ENCODE peak calls at places on chromosomes 6 and 20, in six cellular contexts. K is cardiac muscle cell; S is naive thymus-derived CD8-positive, alpha-beta T cell; J is stimulated activated naive CD8-positive, alpha-beta T cell treated with anti-CD3 and anti-CD28 coated beads, Interleukin-15, Interleukin-2, amounts not matched to agents 100 U/mL and 50 U/mL, for 24 hours; P is NCI-H2081; R is NCI-H2171. O is an unnamed sample.

GRCh38 chr20:50588034-50588736 is 78.0 kb downstream of the PTPN1 start:
- DNase-seq in P (peak; percentile 34), R (peak; percentile 19), S (peak; percentile 53), K (peak; percentile 70), J (peak; percentile 88), O (peak; percentile 80)

GRCh38 chr6:15987569-15987968 is 141.3 kb upstream of the MYLIP start:
- DNase-seq in K (peak; percentile 82), P (no peak), S (no peak), J (no peak), R (no peak), O (no peak)

GRCh38 chr20:8946036-8946926 is 122.6 kb upstream of the PLCB4 start:
- DNase-seq in K (no peak), S (no peak), J (no peak), P (no peak), R (no peak), O (no peak)

GRCh38 chr6:148179786-148180185 is 162.9 kb upstream of the SASH1 start:
- DNase-seq in R (no peak), S (no peak), K (no peak), P (no peak), J (no peak), O (peak; percentile 36)

GRCh38 chr6:28218312-28219248 is 6.5 kb upstream of the ZSCAN9 start:
- DNase-seq in K (peak; percentile 72), S (no peak), P (peak; percentile 66), J (peak; percentile 63), R (peak; percentile 3), O (peak; percentile 82)

GRCh38 chr20:29689411-29690225 is 1567.8 kb upstream of the DEFB115 start:
- DNase-seq in P (peak; percentile 66), J (no peak), K (no peak), R (peak; percentile 72), S (no peak), O (no peak)

GRCh38 chr6:84618836-84619235 is 145.6 kb downstream of the TBX18 start:
- DNase-seq in K (peak; percentile 78), R (no peak), J (no peak), S (no peak), P (no peak), O (no peak)

GRCh38 chr20:22374066-22374465 is 210.3 kb downstream of the FOXA2 start:
- DNase-seq in K (no peak), J (no peak), R (no peak), S (no peak), P (no peak), O (peak; percentile 66)

GRCh38 chr6:134031696-134032255 is 20.6 kb downstream of the SLC2A12 start:
- DNase-seq in P (no peak), S (no peak), R (no peak), K (no peak), J (no peak), O (peak; percentile 28)

GRCh38 chr20:33602826-33603590 is 59.1 kb upstream of the C20orf144 start:
- DNase-seq in R (no peak), J (no peak), P (no peak), K (no peak), S (no peak), O (no peak)

GRCh38 chr6:35719830-35720733 is 16.8 kb upstream of the ARMC12 start:
- DNase-seq in R (no peak), P (no peak), J (peak; percentile 58), S (no peak), K (peak; percentile 61), O (no peak)

GRCh38 chr6:158497620-158498019 is 62.3 kb upstream of the TMEM181 start:
- DNase-seq in R (no peak), J (no peak), P (no peak), S (no peak), K (no peak), O (no peak)

GRCh38 chr6:93474733-93475179 is 55.4 kb upstream of the EPHA7 start:
- DNase-seq in S (no peak), J (no peak), K (no peak), P (no peak), R (no peak), O (no peak)

O was measured in SJCRH30.